ENCODE peak calls at places on chromosomes 16 and 17, in eight cellular contexts. One of them, this sample, is unnamed.
A peak's percentile ranks its signal among the peaks of the same experiment; 100 is the strongest.

GRCh38 chr17:57493171-57493570 is 236.8 kb downstream of the MSI2 start:
- DNase-seq in CD8-positive, alpha-beta T cell: no peak
- DNase-seq in tibial artery: no peak
- DNase-seq in ovary: no peak
- DNase-seq in colonic mucosa: no peak
- DNase-seq in body of pancreas: no peak
- DNase-seq in dorsolateral prefrontal cortex: no peak
- DNase-seq in mammary epithelial cell: no peak
- DNase-seq in this sample: no peak

GRCh38 chr17:40903129-40903847 is 18.2 kb upstream of the KRT20 start:
- DNase-seq in CD8-positive, alpha-beta T cell: no peak
- DNase-seq in tibial artery: no peak
- DNase-seq in ovary: no peak
- DNase-seq in colonic mucosa: peak; percentile 75
- DNase-seq in body of pancreas: no peak
- DNase-seq in dorsolateral prefrontal cortex: no peak
- DNase-seq in mammary epithelial cell: peak; percentile 84
- DNase-seq in this sample: peak; percentile 81

GRCh38 chr16:68084504-68085258 is 489 bp upstream of the NFATC3 start:
- DNase-seq in CD8-positive, alpha-beta T cell: peak; percentile 91
- DNase-seq in tibial artery: peak; percentile 91
- DNase-seq in ovary: peak; percentile 86
- DNase-seq in colonic mucosa: peak; percentile 90
- DNase-seq in body of pancreas: peak; percentile 70
- DNase-seq in dorsolateral prefrontal cortex: peak; percentile 96
- DNase-seq in mammary epithelial cell: peak; percentile 48
- DNase-seq in this sample: peak; percentile 97

GRCh38 chr17:31250229-31250628 is 46.8 kb downstream of the OMG start:
- DNase-seq in CD8-positive, alpha-beta T cell: no peak
- DNase-seq in tibial artery: no peak
- DNase-seq in ovary: no peak
- DNase-seq in colonic mucosa: no peak
- DNase-seq in body of pancreas: no peak
- DNase-seq in dorsolateral prefrontal cortex: no peak
- DNase-seq in mammary epithelial cell: no peak
- DNase-seq in this sample: no peak

GRCh38 chr17:55783684-55784245 is 32.9 kb downstream of the PCTP start:
- DNase-seq in CD8-positive, alpha-beta T cell: no peak
- DNase-seq in tibial artery: peak; percentile 87
- DNase-seq in ovary: peak; percentile 38
- DNase-seq in colonic mucosa: peak; percentile 46
- DNase-seq in body of pancreas: peak; percentile 16
- DNase-seq in dorsolateral prefrontal cortex: no peak
- DNase-seq in mammary epithelial cell: no peak
- DNase-seq in this sample: peak; percentile 4

GRCh38 chr17:63086483-63087185 is 120.6 kb downstream of the TANC2 start:
- DNase-seq in CD8-positive, alpha-beta T cell: no peak
- DNase-seq in tibial artery: no peak
- DNase-seq in ovary: no peak
- DNase-seq in colonic mucosa: no peak
- DNase-seq in body of pancreas: no peak
- DNase-seq in dorsolateral prefrontal cortex: no peak
- DNase-seq in mammary epithelial cell: no peak
- DNase-seq in this sample: no peak

GRCh38 chr17:39687546-39688474 is at the start of gene PGAP3:
- DNase-seq in CD8-positive, alpha-beta T cell: peak; percentile 90
- DNase-seq in tibial artery: peak; percentile 81
- DNase-seq in ovary: peak; percentile 87
- DNase-seq in colonic mucosa: peak; percentile 92
- DNase-seq in body of pancreas: peak; percentile 84
- DNase-seq in dorsolateral prefrontal cortex: peak; percentile 89
- DNase-seq in mammary epithelial cell: peak; percentile 90
- DNase-seq in this sample: peak; percentile 97

GRCh38 chr17:82396601-82397435 is 21.3 kb upstream of the HEXD start:
- DNase-seq in CD8-positive, alpha-beta T cell: no peak
- DNase-seq in tibial artery: peak; percentile 46
- DNase-seq in ovary: no peak
- DNase-seq in colonic mucosa: no peak
- DNase-seq in body of pancreas: no peak
- DNase-seq in dorsolateral prefrontal cortex: no peak
- DNase-seq in mammary epithelial cell: no peak
- DNase-seq in this sample: no peak

GRCh38 chr17:3535253-3535995 is 22.2 kb downstream of the TRPV3 start:
- DNase-seq in CD8-positive, alpha-beta T cell: peak; percentile 61
- DNase-seq in tibial artery: peak; percentile 44
- DNase-seq in ovary: peak; percentile 68
- DNase-seq in colonic mucosa: peak; percentile 51
- DNase-seq in body of pancreas: peak; percentile 55
- DNase-seq in dorsolateral prefrontal cortex: peak; percentile 79
- DNase-seq in mammary epithelial cell: peak; percentile 34
- DNase-seq in this sample: no peak

GRCh38 chr17:45976755-45977505 is 22.1 kb upstream of the STH start:
- DNase-seq in CD8-positive, alpha-beta T cell: no peak
- DNase-seq in tibial artery: no peak
- DNase-seq in ovary: no peak
- DNase-seq in colonic mucosa: no peak
- DNase-seq in body of pancreas: no peak
- DNase-seq in dorsolateral prefrontal cortex: no peak
- DNase-seq in mammary epithelial cell: no peak
- DNase-seq in this sample: no peak

GRCh38 chr16:59179446-59180082 is 445.4 kb upstream of the GOT2 start:
- DNase-seq in CD8-positive, alpha-beta T cell: no peak
- DNase-seq in tibial artery: no peak
- DNase-seq in ovary: no peak
- DNase-seq in colonic mucosa: no peak
- DNase-seq in body of pancreas: no peak
- DNase-seq in dorsolateral prefrontal cortex: no peak
- DNase-seq in mammary epithelial cell: no peak
- DNase-seq in this sample: no peak

GRCh38 chr17:1485311-1485747 is 7.2 kb downstream of the MYO1C start:
- DNase-seq in CD8-positive, alpha-beta T cell: no peak
- DNase-seq in tibial artery: no peak
- DNase-seq in ovary: peak; percentile 64
- DNase-seq in colonic mucosa: peak; percentile 61
- DNase-seq in body of pancreas: peak; percentile 53
- DNase-seq in dorsolateral prefrontal cortex: no peak
- DNase-seq in mammary epithelial cell: no peak
- DNase-seq in this sample: no peak

GRCh38 chr17:65389426-65389825 is 172.0 kb downstream of the AXIN2 start:
- DNase-seq in CD8-positive, alpha-beta T cell: no peak
- DNase-seq in tibial artery: no peak
- DNase-seq in ovary: no peak
- DNase-seq in colonic mucosa: no peak
- DNase-seq in body of pancreas: no peak
- DNase-seq in dorsolateral prefrontal cortex: no peak
- DNase-seq in mammary epithelial cell: no peak
- DNase-seq in this sample: no peak

GRCh38 chr16:57871457-57871856 is 69.2 kb upstream of the KIFC3 start:
- DNase-seq in CD8-positive, alpha-beta T cell: no peak
- DNase-seq in tibial artery: no peak
- DNase-seq in ovary: no peak
- DNase-seq in colonic mucosa: no peak
- DNase-seq in body of pancreas: no peak
- DNase-seq in dorsolateral prefrontal cortex: no peak
- DNase-seq in mammary epithelial cell: peak; percentile 59
- DNase-seq in this sample: peak; percentile 76

GRCh38 chr16:81035975-81036750 is 521 bp downstream of the ATMIN start:
- DNase-seq in CD8-positive, alpha-beta T cell: no peak
- DNase-seq in tibial artery: peak; percentile 23
- DNase-seq in ovary: peak; percentile 42
- DNase-seq in colonic mucosa: peak; percentile 27
- DNase-seq in body of pancreas: peak; percentile 46
- DNase-seq in dorsolateral prefrontal cortex: no peak
- DNase-seq in mammary epithelial cell: peak; percentile 23
- DNase-seq in this sample: peak; percentile 30

GRCh38 chr16:11677959-11678881 is 10.0 kb downstream of the SNN start:
- DNase-seq in CD8-positive, alpha-beta T cell: no peak
- DNase-seq in tibial artery: no peak
- DNase-seq in ovary: no peak
- DNase-seq in colonic mucosa: no peak
- DNase-seq in body of pancreas: no peak
- DNase-seq in dorsolateral prefrontal cortex: no peak
- DNase-seq in mammary epithelial cell: no peak
- DNase-seq in this sample: no peak

GRCh38 chr17:55155867-55156560 is 108.7 kb upstream of the HLF start:
- DNase-seq in CD8-positive, alpha-beta T cell: no peak
- DNase-seq in tibial artery: no peak
- DNase-seq in ovary: no peak
- DNase-seq in colonic mucosa: no peak
- DNase-seq in body of pancreas: no peak
- DNase-seq in dorsolateral prefrontal cortex: no peak
- DNase-seq in mammary epithelial cell: no peak
- DNase-seq in this sample: no peak

GRCh38 chr16:89316701-89317100 is 99.2 kb downstream of the ZNF778 start:
- DNase-seq in CD8-positive, alpha-beta T cell: no peak
- DNase-seq in tibial artery: no peak
- DNase-seq in ovary: no peak
- DNase-seq in colonic mucosa: no peak
- DNase-seq in body of pancreas: no peak
- DNase-seq in dorsolateral prefrontal cortex: no peak
- DNase-seq in mammary epithelial cell: no peak
- DNase-seq in this sample: no peak

GRCh38 chr16:89317101-89317671 is 99.7 kb downstream of the ZNF778 start:
- DNase-seq in CD8-positive, alpha-beta T cell: no peak
- DNase-seq in tibial artery: no peak
- DNase-seq in ovary: no peak
- DNase-seq in colonic mucosa: peak; percentile 66
- DNase-seq in body of pancreas: no peak
- DNase-seq in dorsolateral prefrontal cortex: no peak
- DNase-seq in mammary epithelial cell: no peak
- DNase-seq in this sample: no peak

GRCh38 chr16:89314858-89315257 is 97.4 kb downstream of the ZNF778 start:
- DNase-seq in CD8-positive, alpha-beta T cell: no peak
- DNase-seq in tibial artery: no peak
- DNase-seq in ovary: no peak
- DNase-seq in colonic mucosa: no peak
- DNase-seq in body of pancreas: no peak
- DNase-seq in dorsolateral prefrontal cortex: no peak
- DNase-seq in mammary epithelial cell: no peak
- DNase-seq in this sample: no peak

GRCh38 chr16:89315271-89315670 is 97.8 kb downstream of the ZNF778 start:
- DNase-seq in CD8-positive, alpha-beta T cell: no peak
- DNase-seq in tibial artery: no peak
- DNase-seq in ovary: no peak
- DNase-seq in colonic mucosa: no peak
- DNase-seq in body of pancreas: no peak
- DNase-seq in dorsolateral prefrontal cortex: no peak
- DNase-seq in mammary epithelial cell: no peak
- DNase-seq in this sample: no peak

GRCh38 chr16:89315791-89316581 is 98.5 kb downstream of the ZNF778 start:
- DNase-seq in CD8-positive, alpha-beta T cell: peak; percentile 83
- DNase-seq in tibial artery: peak; percentile 37
- DNase-seq in ovary: no peak
- DNase-seq in colonic mucosa: peak; percentile 44
- DNase-seq in body of pancreas: no peak
- DNase-seq in dorsolateral prefrontal cortex: no peak
- DNase-seq in mammary epithelial cell: peak; percentile 95
- DNase-seq in this sample: peak; percentile 76
- H3K27ac ChIP-seq in CD8-positive, alpha-beta T cell: peak overlapping the region; percentile 73
- H3K27ac ChIP-seq in tibial artery: no peak overlapping the region
- H3K27ac ChIP-seq in ovary: no peak overlapping the region
- H3K27ac ChIP-seq in colonic mucosa: peak overlapping the region; percentile 29
- H3K27ac ChIP-seq in body of pancreas: no peak overlapping the region
- H3K27ac ChIP-seq in dorsolateral prefrontal cortex: peak overlapping the region; percentile 77
- H3K27ac ChIP-seq in mammary epithelial cell: peak overlapping the region; percentile 26
- H3K27ac ChIP-seq in this sample: peak overlapping the region; percentile 97

GRCh38 chr17:7133916-7134315 is 19.3 kb upstream of the ASGR2 start:
- DNase-seq in CD8-positive, alpha-beta T cell: no peak
- DNase-seq in tibial artery: no peak
- DNase-seq in ovary: no peak
- DNase-seq in colonic mucosa: no peak
- DNase-seq in body of pancreas: no peak
- DNase-seq in dorsolateral prefrontal cortex: no peak
- DNase-seq in mammary epithelial cell: no peak
- DNase-seq in this sample: no peak

GRCh38 chr17:7130626-7131467 is 16.2 kb upstream of the ASGR2 start:
- DNase-seq in CD8-positive, alpha-beta T cell: no peak
- DNase-seq in tibial artery: no peak
- DNase-seq in ovary: no peak
- DNase-seq in colonic mucosa: no peak
- DNase-seq in body of pancreas: no peak
- DNase-seq in dorsolateral prefrontal cortex: no peak
- DNase-seq in mammary epithelial cell: no peak
- DNase-seq in this sample: no peak

GRCh38 chr17:7132511-7133094 is 18.0 kb upstream of the ASGR2 start:
- DNase-seq in CD8-positive, alpha-beta T cell: peak; percentile 60
- DNase-seq in tibial artery: no peak
- DNase-seq in ovary: no peak
- DNase-seq in colonic mucosa: no peak
- DNase-seq in body of pancreas: no peak
- DNase-seq in dorsolateral prefrontal cortex: no peak
- DNase-seq in mammary epithelial cell: no peak
- DNase-seq in this sample: no peak

GRCh38 chr17:7136266-7136877 is 21.8 kb upstream of the ASGR2 start:
- DNase-seq in CD8-positive, alpha-beta T cell: peak; percentile 87
- DNase-seq in tibial artery: peak; percentile 83
- DNase-seq in ovary: peak; percentile 71
- DNase-seq in colonic mucosa: peak; percentile 77
- DNase-seq in body of pancreas: peak; percentile 77
- DNase-seq in dorsolateral prefrontal cortex: peak; percentile 75
- DNase-seq in mammary epithelial cell: peak; percentile 36
- DNase-seq in this sample: peak; percentile 52

GRCh38 chr17:7133424-7133823 is 18.8 kb upstream of the ASGR2 start:
- DNase-seq in CD8-positive, alpha-beta T cell: peak; percentile 59
- DNase-seq in tibial artery: peak; percentile 43
- DNase-seq in ovary: no peak
- DNase-seq in colonic mucosa: no peak
- DNase-seq in body of pancreas: no peak
- DNase-seq in dorsolateral prefrontal cortex: no peak
- DNase-seq in mammary epithelial cell: no peak
- DNase-seq in this sample: no peak
- TF ChIP-seq CTCF in CD8-positive, alpha-beta T cell: peak; percentile 54
- TF ChIP-seq CTCF in tibial artery: no peak
- TF ChIP-seq CTCF in ovary: no peak
- TF ChIP-seq CTCF in colonic mucosa: no peak
- TF ChIP-seq CTCF in body of pancreas: no peak
- TF ChIP-seq CTCF in dorsolateral prefrontal cortex: no peak
- TF ChIP-seq CTCF in mammary epithelial cell: no peak
- TF ChIP-seq CTCF in this sample: no peak

DNA sequence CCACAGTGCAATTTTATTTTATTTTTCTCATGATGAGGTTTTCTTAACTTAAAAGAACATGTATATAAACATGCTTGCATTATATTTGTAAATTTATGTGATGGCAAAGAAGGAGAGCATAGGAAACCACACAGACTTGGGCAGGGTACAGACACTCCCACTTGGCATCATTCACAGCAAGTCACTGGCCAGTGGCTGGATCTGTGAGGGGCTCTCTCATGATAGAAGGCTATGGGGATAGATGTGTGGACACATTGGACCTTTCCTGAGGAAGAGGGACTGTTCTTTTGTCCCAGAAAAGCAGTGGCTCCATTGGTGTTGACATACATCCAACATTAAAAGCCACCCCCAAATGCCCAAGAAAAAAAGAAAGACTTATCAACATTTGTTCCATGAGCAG is 12.3 kb upstream of the EFCAB13 start:
- DNase-seq in CD8-positive, alpha-beta T cell: no peak
- DNase-seq in tibial artery: no peak
- DNase-seq in ovary: no peak
- DNase-seq in colonic mucosa: no peak
- DNase-seq in body of pancreas: no peak
- DNase-seq in dorsolateral prefrontal cortex: no peak
- DNase-seq in mammary epithelial cell: no peak
- DNase-seq in this sample: no peak
- H3K27ac ChIP-seq in CD8-positive, alpha-beta T cell: no peak overlapping the region
- H3K27ac ChIP-seq in tibial artery: peak overlapping the region; percentile 1
- H3K27ac ChIP-seq in ovary: no peak overlapping the region
- H3K27ac ChIP-seq in colonic mucosa: no peak overlapping the region
- H3K27ac ChIP-seq in body of pancreas: no peak overlapping the region
- H3K27ac ChIP-seq in dorsolateral prefrontal cortex: no peak overlapping the region
- H3K27ac ChIP-seq in mammary epithelial cell: no peak overlapping the region
- H3K27ac ChIP-seq in this sample: no peak overlapping the region

GRCh38 chr17:27430882-27431491 is 25.3 kb upstream of the KSR1 start:
- DNase-seq in CD8-positive, alpha-beta T cell: no peak
- DNase-seq in tibial artery: no peak
- DNase-seq in ovary: no peak
- DNase-seq in colonic mucosa: peak; percentile 42
- DNase-seq in body of pancreas: peak; percentile 35
- DNase-seq in dorsolateral prefrontal cortex: no peak
- DNase-seq in mammary epithelial cell: peak; percentile 44
- DNase-seq in this sample: peak; percentile 48
- TF ChIP-seq CTCF in CD8-positive, alpha-beta T cell: no peak
- TF ChIP-seq CTCF in tibial artery: peak; percentile 52
- TF ChIP-seq CTCF in ovary: peak; percentile 17
- TF ChIP-seq CTCF in colonic mucosa: peak; percentile 47
- TF ChIP-seq CTCF in body of pancreas: peak; percentile 12
- TF ChIP-seq CTCF in dorsolateral prefrontal cortex: no peak
- TF ChIP-seq CTCF in mammary epithelial cell: peak; percentile 84
- TF ChIP-seq CTCF in this sample: peak; percentile 66